ENCODE peak calls at places on chromosome 18, in six cellular contexts. K, C, X, O, G and J are unnamed samples. For H3K4me1, the result is how much of the 10 kb centered on the place peaks cover.

GRCh38 chr18:13221821-13222220 is 3.3 kb downstream of the LDLRAD4 start:
- DNase-seq in K (no peak), C (no peak), X (no peak), O (no peak), G (peak), J (no peak)

GRCh38 chr18:65753520-65753919 is 2.7 kb downstream of the CDH7 start:
- DNase-seq in K (peak), C (peak), X (no peak), O (peak), G (peak), J (no peak)

GRCh38 chr18:28729321-28729720 is 552.4 kb upstream of the CDH2 start:
- DNase-seq in K (no peak), C (no peak), X (peak), O (no peak), G (no peak), J (no peak)

GRCh38 chr18:79625195-79625923 is 54.2 kb upstream of the CTDP1 start:
- DNase-seq in K (no peak), C (no peak), X (peak), O (no peak), G (no peak), J (peak)

GRCh38 chr18:56019156-56019555 is 431.2 kb upstream of the TCF4 start:
- DNase-seq in K (no peak), C (no peak), X (no peak), O (no peak), G (no peak), J (no peak)

GRCh38 chr18:55582325-55582724 is 5.7 kb downstream of the TCF4 start:
- DNase-seq in K (peak), C (peak), X (no peak), O (peak), G (no peak), J (no peak)

GRCh38 chr18:38575023-38575422 is 1009.4 kb upstream of the CELF4 start:
- DNase-seq in K (no peak), C (no peak), X (no peak), O (no peak), G (no peak), J (no peak)

GRCh38 chr18:27040796-27041195 is 144.3 kb downstream of the CHST9 start:
- DNase-seq in K (no peak), C (no peak), X (no peak), O (no peak), G (no peak), J (no peak)

GRCh38 chr18:59379772-59380530 is 20.9 kb upstream of the LMAN1 start:
- DNase-seq in K (no peak), C (no peak), X (peak), O (no peak), G (no peak), J (no peak)

GRCh38 chr18:63258749-63259580 is 60.6 kb downstream of the BCL2 start:
- DNase-seq in K (no peak), C (no peak), X (no peak), O (no peak), G (no peak), J (peak)

GRCh38 chr18:59954241-59954640 is 54.4 kb downstream of the PMAIP1 start:
- DNase-seq in K (no peak), C (no peak), X (no peak), O (no peak), G (no peak), J (no peak)

GRCh38 chr18:76075777-76076176 is 419.3 kb downstream of the ZNF516 start:
- DNase-seq in K (no peak), C (no peak), X (no peak), O (peak), G (no peak), J (no peak)

GRCh38 chr18:67705748-67706147 is 189.2 kb upstream of the DSEL start:
- DNase-seq in K (no peak), C (no peak), X (no peak), O (peak), G (no peak), J (no peak)

GRCh38 chr18:74724186-74724585 is 126.5 kb downstream of the ZNF407 start:
- DNase-seq in K (no peak), C (no peak), X (peak), O (no peak), G (peak), J (peak)

GRCh38 chr18:62486290-62486964 is 36.4 kb upstream of the ZCCHC2 start:
- DNase-seq in K (no peak), C (no peak), X (peak), O (peak), G (peak), J (peak)

GRCh38 chr18:28510210-28510609 is 333.3 kb upstream of the CDH2 start:
- DNase-seq in K (no peak), C (no peak), X (no peak), O (no peak), G (no peak), J (no peak)

DNA sequence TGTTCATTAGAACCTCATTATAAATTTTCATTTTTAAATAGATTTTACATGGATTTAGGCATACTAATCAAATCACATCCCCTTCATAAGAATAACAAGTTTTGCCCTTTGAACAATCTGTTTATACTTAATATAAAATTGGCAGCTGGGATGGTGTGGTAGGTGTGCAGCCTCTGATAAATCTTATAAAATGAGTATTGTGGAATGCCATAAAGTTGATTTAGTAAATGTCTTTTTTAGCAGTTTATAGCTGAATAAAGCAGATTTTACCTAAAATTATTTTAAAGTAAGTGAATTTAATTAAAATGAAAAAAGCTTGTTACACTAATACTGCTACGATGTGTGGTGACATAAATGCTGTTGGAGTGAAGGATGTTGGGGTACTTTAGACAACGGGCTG is 35.5 kb downstream of the VAPA start:
- DNase-seq in K (no peak), C (no peak), X (no peak), O (no peak), G (no peak), J (no peak)
- H3K4me1 ChIP-seq in K (under half), C (under half), X (under half), O (under half), G (under half), J (under half)

DNA sequence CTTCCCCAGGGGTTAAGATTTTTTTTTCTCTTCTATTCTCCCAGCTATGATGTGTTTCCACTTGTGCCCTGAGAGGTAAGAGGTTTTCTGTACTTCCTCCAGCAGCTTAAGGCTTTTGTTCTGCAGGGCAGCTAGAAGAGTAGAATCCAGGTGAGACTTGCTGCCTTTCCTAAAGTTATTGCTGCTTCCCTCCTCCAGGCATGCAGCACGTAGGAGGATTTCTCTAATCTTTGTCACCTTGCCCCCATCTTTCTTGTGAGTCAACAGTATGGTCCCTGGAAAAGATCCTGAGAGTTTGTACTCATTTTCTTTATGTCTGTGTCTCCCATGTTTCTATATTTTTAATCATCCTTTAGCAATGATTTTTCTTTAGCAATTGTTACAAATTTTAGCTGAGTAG is 462.2 kb downstream of the SETBP1 start:
- DNase-seq in K (no peak), C (no peak), X (no peak), O (no peak), G (no peak), J (no peak)
- H3K23ac ChIP-seq in K (no peak), C (no peak), X (no peak), O (no peak), G (no peak), J (no peak)

GRCh38 chr18:77086656-77087390 is 45.8 kb downstream of the MBP start:
- DNase-seq in K (no peak), C (no peak), X (no peak), O (no peak), G (peak), J (no peak)
- H3K4me1 ChIP-seq in K (under half), C (under half), X (under half), O (under half), G (under half), J (under half)

GRCh38 chr18:49114556-49114955 is 163.8 kb upstream of the SMAD7 start:
- DNase-seq in K (no peak), C (no peak), X (no peak), O (no peak), G (no peak), J (no peak)
- H3K23ac ChIP-seq in K (no peak), C (no peak), X (no peak), O (no peak), G (no peak), J (no peak)